ENCODE peak calls at places on chromosomes 16 and 17, in ten cellular contexts. One of them, this sample, is unnamed.

GRCh38 chr17:17361543-17362511 is 58.7 kb downstream of the NT5M start:
- DNase-seq in T-cell: no peak
- DNase-seq in HTR-8/SVneo: no peak
- DNase-seq in midbrain: no peak
- DNase-seq in AG08395: peak
- DNase-seq in Calu3: no peak
- DNase-seq in mucosa of descending colon: no peak
- DNase-seq in Caco-2: no peak
- DNase-seq in heart right ventricle: peak
- DNase-seq in activated T-helper 9 cell treated with anti-CD3 and anti-CD28 coated beads, Interleukin-2, amount 50 U/mL, for 16 hours: no peak
- DNase-seq in this sample: no peak

GRCh38 chr16:67663151-67663876 is 2.6 kb downstream of the PARD6A start:
- DNase-seq in T-cell: no peak
- DNase-seq in HTR-8/SVneo: no peak
- DNase-seq in midbrain: no peak
- DNase-seq in AG08395: no peak
- DNase-seq in Calu3: peak
- DNase-seq in mucosa of descending colon: no peak
- DNase-seq in Caco-2: peak
- DNase-seq in heart right ventricle: peak
- DNase-seq in activated T-helper 9 cell treated with anti-CD3 and anti-CD28 coated beads, Interleukin-2, amount 50 U/mL, for 16 hours: no peak
- DNase-seq in this sample: peak

GRCh38 chr17:4161179-4161559 is 18.2 kb downstream of the CYB5D2 start:
- DNase-seq in T-cell: no peak
- DNase-seq in HTR-8/SVneo: peak
- DNase-seq in midbrain: no peak
- DNase-seq in AG08395: peak
- DNase-seq in Calu3: peak
- DNase-seq in mucosa of descending colon: no peak
- DNase-seq in Caco-2: peak
- DNase-seq in heart right ventricle: no peak
- DNase-seq in activated T-helper 9 cell treated with anti-CD3 and anti-CD28 coated beads, Interleukin-2, amount 50 U/mL, for 16 hours: no peak
- DNase-seq in this sample: no peak

GRCh38 chr17:83036666-83037065 is 42.7 kb upstream of the METRNL start:
- DNase-seq in T-cell: no peak
- DNase-seq in HTR-8/SVneo: no peak
- DNase-seq in midbrain: no peak
- DNase-seq in AG08395: no peak
- DNase-seq in Calu3: no peak
- DNase-seq in mucosa of descending colon: no peak
- DNase-seq in Caco-2: no peak
- DNase-seq in heart right ventricle: no peak
- DNase-seq in activated T-helper 9 cell treated with anti-CD3 and anti-CD28 coated beads, Interleukin-2, amount 50 U/mL, for 16 hours: no peak
- DNase-seq in this sample: peak

GRCh38 chr17:34171245-34171818 is 83.8 kb upstream of the CCL2 start:
- DNase-seq in T-cell: peak
- DNase-seq in HTR-8/SVneo: peak
- DNase-seq in midbrain: no peak
- DNase-seq in AG08395: peak
- DNase-seq in Calu3: peak
- DNase-seq in mucosa of descending colon: peak
- DNase-seq in Caco-2: peak
- DNase-seq in heart right ventricle: peak
- DNase-seq in activated T-helper 9 cell treated with anti-CD3 and anti-CD28 coated beads, Interleukin-2, amount 50 U/mL, for 16 hours: peak
- DNase-seq in this sample: peak

GRCh38 chr16:1469693-1470201 is 5.1 kb downstream of the CLCN7 start:
- DNase-seq in T-cell: no peak
- DNase-seq in HTR-8/SVneo: no peak
- DNase-seq in midbrain: no peak
- DNase-seq in AG08395: no peak
- DNase-seq in Calu3: no peak
- DNase-seq in mucosa of descending colon: peak
- DNase-seq in Caco-2: no peak
- DNase-seq in heart right ventricle: peak
- DNase-seq in activated T-helper 9 cell treated with anti-CD3 and anti-CD28 coated beads, Interleukin-2, amount 50 U/mL, for 16 hours: no peak
- DNase-seq in this sample: no peak

GRCh38 chr17:57811633-57812280 is 38.1 kb downstream of the MRPS23 start:
- DNase-seq in T-cell: no peak
- DNase-seq in HTR-8/SVneo: no peak
- DNase-seq in midbrain: no peak
- DNase-seq in AG08395: no peak
- DNase-seq in Calu3: no peak
- DNase-seq in mucosa of descending colon: no peak
- DNase-seq in Caco-2: peak
- DNase-seq in heart right ventricle: no peak
- DNase-seq in activated T-helper 9 cell treated with anti-CD3 and anti-CD28 coated beads, Interleukin-2, amount 50 U/mL, for 16 hours: no peak
- DNase-seq in this sample: no peak

GRCh38 chr17:81160747-81161453 is 4.4 kb upstream of the PVALEF start:
- DNase-seq in T-cell: no peak
- DNase-seq in HTR-8/SVneo: no peak
- DNase-seq in midbrain: no peak
- DNase-seq in AG08395: no peak
- DNase-seq in Calu3: no peak
- DNase-seq in mucosa of descending colon: no peak
- DNase-seq in Caco-2: no peak
- DNase-seq in heart right ventricle: no peak
- DNase-seq in activated T-helper 9 cell treated with anti-CD3 and anti-CD28 coated beads, Interleukin-2, amount 50 U/mL, for 16 hours: no peak
- DNase-seq in this sample: no peak

GRCh38 chr17:77404812-77405581 is 264.2 kb downstream of the SEC14L1 start:
- DNase-seq in T-cell: peak
- DNase-seq in HTR-8/SVneo: peak
- DNase-seq in midbrain: no peak
- DNase-seq in AG08395: peak
- DNase-seq in Calu3: peak
- DNase-seq in mucosa of descending colon: peak
- DNase-seq in Caco-2: no peak
- DNase-seq in heart right ventricle: no peak
- DNase-seq in activated T-helper 9 cell treated with anti-CD3 and anti-CD28 coated beads, Interleukin-2, amount 50 U/mL, for 16 hours: peak
- DNase-seq in this sample: no peak